ENCODE peak calls at places on chromosomes 6 and 20, in four cellular contexts. O is GM10248, I is vagina, U is aorta. D is an unnamed sample.

GRCh38 chr6:7479801-7480266 is 61.6 kb upstream of the DSP start:
- DNase-seq in U (no peak), I (peak), O (no peak), D (no peak)

GRCh38 chr6:143110996-143111395 is 50.3 kb downstream of the AIG1 start:
- DNase-seq in O (no peak), I (no peak), U (no peak), D (no peak)

GRCh38 chr6:14417377-14417776 is 299.8 kb downstream of the CD83 start:
- DNase-seq in I (no peak), U (no peak), O (no peak), D (no peak)

GRCh38 chr6:30207619-30208295 is 5.4 kb downstream of the TRIM26 start:
- DNase-seq in I (no peak), O (no peak), U (no peak), D (no peak)

GRCh38 chr20:36924167-36925045 is 27.1 kb downstream of the SAMHD1 start:
- DNase-seq in O (no peak), I (no peak), U (no peak), D (no peak)

GRCh38 chr6:90183587-90184333 is 112.9 kb downstream of the BACH2 start:
- DNase-seq in I (no peak), O (no peak), U (no peak), D (no peak)

GRCh38 chr6:143592335-143592734 is 80.8 kb upstream of the FUCA2 start:
- DNase-seq in U (no peak), I (no peak), O (no peak), D (no peak)

GRCh38 chr6:143647191-143647590 is 30.6 kb upstream of the PHACTR2 start:
- DNase-seq in U (no peak), I (no peak), O (no peak), D (no peak)

GRCh38 chr6:18601515-18602035 is 214.4 kb downstream of the RNF144B start:
- DNase-seq in U (no peak), I (no peak), O (no peak), D (no peak)

GRCh38 chr20:45368221-45368980 is 5.4 kb downstream of the SYS1 start:
- DNase-seq in O (peak), I (no peak), U (no peak), D (peak)

GRCh38 chr6:143804835-143805239 is 38.3 kb upstream of the LTV1 start:
- DNase-seq in I (no peak), O (no peak), U (no peak), D (no peak)

GRCh38 chr20:55291251-55291650 is 714.1 kb downstream of the CBLN4 start:
- DNase-seq in U (no peak), O (no peak), I (no peak), D (no peak)

GRCh38 chr6:32128751-32129296 is 778 bp upstream of the ATF6B start:
- DNase-seq in O (no peak), I (no peak), U (no peak), D (no peak)

GRCh38 chr6:106114492-106114891 is 28.4 kb downstream of the PRDM1 start:
- DNase-seq in I (no peak), U (no peak), O (peak), D (no peak)

GRCh38 chr20:53907968-53908751 is 162.2 kb downstream of the BCAS1 start:
- DNase-seq in I (no peak), O (no peak), U (no peak), D (no peak)

GRCh38 chr20:48763183-48764030 is 64.4 kb downstream of the PREX1 start:
- DNase-seq in U (no peak), O (no peak), I (no peak), D (no peak)

GRCh38 chr20:53763707-53764415 is 170.2 kb upstream of the ZNF217 start:
- DNase-seq in O (no peak), U (no peak), I (no peak), D (no peak)

GRCh38 chr6:130409394-130410095 is 43.7 kb downstream of the TMEM200A start:
- DNase-seq in I (no peak), U (no peak), O (no peak), D (no peak)

GRCh38 chr6:46628976-46629375 is 23.6 kb downstream of the CYP39A1 start:
- DNase-seq in O (no peak), I (no peak), U (no peak), D (no peak)

GRCh38 chr6:12132351-12133222 is 120.5 kb downstream of the HIVEP1 start:
- DNase-seq in U (no peak), O (no peak), I (no peak), D (no peak)

GRCh38 chr6:143673638-143674037 is 4.1 kb upstream of the PHACTR2 start:
- DNase-seq in O (no peak), I (no peak), U (no peak), D (no peak)

GRCh38 chr6:157012355-157012754 is 235.2 kb downstream of the ARID1B start:
- DNase-seq in U (no peak), O (no peak), I (no peak), D (no peak)

GRCh38 chr6:16333580-16333979 is 95.2 kb downstream of the GMPR start:
- DNase-seq in U (no peak), O (no peak), I (no peak), D (no peak)

GRCh38 chr20:54172856-54173652 is 732 bp downstream of the CYP24A1 start:
- DNase-seq in I (no peak), O (no peak), U (no peak), D (no peak)

GRCh38 chr6:98941319-98941718 is 6.4 kb downstream of the FBXL4 start:
- DNase-seq in U (no peak), O (no peak), I (no peak), D (no peak)

GRCh38 chr20:50323777-50324604 is 133.4 kb downstream of the CEBPB start:
- DNase-seq in O (no peak), U (no peak), I (no peak), D (no peak)

GRCh38 chr6:143232849-143233248 is 172.2 kb downstream of the AIG1 start:
- DNase-seq in O (peak), U (peak), I (no peak), D (no peak)

GRCh38 chr6:4208158-4208557 is 72.8 kb upstream of the ECI2 start:
- DNase-seq in I (no peak), O (no peak), U (no peak), D (no peak)

GRCh38 chr6:167793421-167793820 is 33.3 kb upstream of the AFDN start:
- DNase-seq in U (no peak), O (no peak), I (no peak), D (no peak)

GRCh38 chr20:35821807-35822242 is 50.0 kb downstream of the PHF20 start:
- DNase-seq in U (no peak), O (no peak), I (no peak), D (no peak)

D was measured in effector CD4-positive, alpha-beta T cell.